ENCODE peak calls at places on chromosomes 4 and X, in five cellular contexts. Z is lower lobe of right lung; S is CD8-positive, alpha-beta memory T cell; B is breast epithelium; D is ovary. F is an unnamed sample. For H3K9me3, the result is how much of the 10 kb centered on the place peaks cover.

GRCh38 chr4:8410641-8411271 is 29.8 kb downstream of the ACOX3 start:
- DNase-seq in Z (peak), S (no peak), B (no peak), D (peak), F (no peak)

GRCh38 chrX:26414534-26414933 is 198.6 kb downstream of the MAGEB5 start:
- DNase-seq in Z (no peak), S (no peak), B (no peak), D (no peak), F (no peak)

GRCh38 chr4:103204114-103204513 is 6.0 kb upstream of the CENPE start:
- DNase-seq in Z (no peak), S (no peak), B (no peak), D (no peak), F (no peak)

GRCh38 chr4:140061194-140061593 is 92.8 kb downstream of the MAML3 start:
- DNase-seq in Z (no peak), S (no peak), B (no peak), D (no peak), F (no peak)

GRCh38 chr4:123359449-123360306 is 36.9 kb upstream of the SPRY1 start:
- DNase-seq in Z (no peak), S (no peak), B (no peak), D (no peak), F (no peak)

GRCh38 chrX:13151806-13152510 is 107.5 kb upstream of the FAM9C start:
- DNase-seq in Z (no peak), S (peak), B (no peak), D (no peak), F (no peak)

GRCh38 chr4:8374851-8375649 is 65.5 kb downstream of the ACOX3 start:
- DNase-seq in Z (peak), S (no peak), B (no peak), D (peak), F (no peak)

GRCh38 chr4:147590249-147590920 is 26.8 kb upstream of the TMEM184C start:
- DNase-seq in Z (no peak), S (no peak), B (no peak), D (peak), F (peak)

GRCh38 chrX:24760601-24761000 is 66.9 kb downstream of the POLA1 start:
- DNase-seq in Z (no peak), S (no peak), B (no peak), D (no peak), F (no peak)

GRCh38 chrX:40247848-40248622 is 150.3 kb upstream of the BCOR start:
- DNase-seq in Z (no peak), S (no peak), B (no peak), D (no peak), F (no peak)

GRCh38 chr4:1579834-1580686 is 104.1 kb downstream of the FAM53A start:
- DNase-seq in Z (peak), S (peak), B (no peak), D (peak), F (peak)

GRCh38 chrX:2723316-2723879 is 28.4 kb upstream of the XG start:
- DNase-seq in Z (no peak), S (no peak), B (no peak), D (no peak), F (no peak)

GRCh38 chrX:135931644-135932487 is 38.4 kb downstream of the SAGE1 start:
- DNase-seq in Z (peak), S (peak), B (no peak), D (no peak), F (peak)

GRCh38 chr4:71765837-71766236 is 18.0 kb downstream of the GC start:
- DNase-seq in Z (no peak), S (no peak), B (no peak), D (no peak), F (no peak)

GRCh38 chrX:115318139-115318538 is 28.6 kb downstream of the LUZP4 start:
- DNase-seq in Z (no peak), S (no peak), B (no peak), D (no peak), F (no peak)

GRCh38 chr4:17957689-17958088 is 63.9 kb downstream of the LCORL start:
- DNase-seq in Z (no peak), S (no peak), B (no peak), D (no peak), F (no peak)

GRCh38 chrX:22541926-22542325 is 269.2 kb downstream of the CBLL2 start:
- DNase-seq in Z (no peak), S (no peak), B (no peak), D (no peak), F (no peak)

GRCh38 chrX:9745417-9746115 is 20.1 kb downstream of the GPR143 start:
- DNase-seq in Z (no peak), S (no peak), B (peak), D (no peak), F (no peak)

GRCh38 chrX:1306909-1307625 is 29.5 kb upstream of the IL3RA start:
- DNase-seq in Z (no peak), S (no peak), B (no peak), D (no peak), F (no peak)
- H3K9me3 ChIP-seq in Z (under half), S (under half), B (under half), D (under half), F (under half)

GRCh38 chrX:118965395-118965794 is 9.0 kb upstream of the LONRF3 start:
- DNase-seq in Z (no peak), S (no peak), B (no peak), D (no peak), F (no peak)
- H3K9me3 ChIP-seq in Z (under half), S (under half), B (under half), D (under half), F (under half)

GRCh38 chrX:48714573-48714972 is 18.0 kb downstream of the SUV39H1 start:
- DNase-seq in Z (no peak), S (no peak), B (no peak), D (no peak), F (no peak)
- H3K9me3 ChIP-seq in Z (under half), S (under half), B (under half), D (under half), F (under half)

DNA sequence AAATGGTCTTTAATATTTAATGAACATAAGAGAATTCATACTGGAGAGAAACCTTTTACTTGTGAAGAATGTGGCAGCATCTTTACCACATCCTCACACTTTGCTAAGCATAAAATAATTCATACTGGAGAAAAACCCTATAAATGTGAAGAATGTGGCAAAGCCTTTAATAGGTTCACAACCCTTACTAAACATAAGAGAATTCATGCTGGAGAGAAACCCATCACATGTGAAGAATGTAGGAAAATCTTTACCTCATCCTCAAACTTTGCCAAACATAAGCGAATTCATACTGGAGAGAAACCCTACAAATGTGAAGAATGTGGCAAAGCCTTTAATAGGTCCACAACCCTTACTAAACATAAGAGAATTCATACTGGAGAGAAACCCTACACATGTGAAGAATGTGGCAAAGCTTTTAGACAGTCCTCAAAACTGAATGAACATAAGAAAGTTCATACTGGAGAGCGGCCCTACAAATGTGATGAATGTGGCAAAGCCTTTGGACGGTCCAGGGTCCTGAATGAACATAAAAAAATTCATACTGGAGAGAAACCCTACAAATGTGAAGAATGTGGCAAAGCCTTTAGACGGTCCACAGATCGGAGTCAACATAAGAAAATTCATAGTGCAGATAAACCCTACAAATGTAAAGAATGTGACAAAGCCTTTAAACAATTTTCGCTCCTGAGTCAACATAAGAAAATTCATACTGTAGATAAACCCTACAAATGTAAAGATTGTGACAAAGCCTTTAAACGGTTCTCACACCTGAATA is 35.6 kb downstream of the ZNF141 start:
- DNase-seq in Z (no peak), S (no peak), B (no peak), D (no peak), F (no peak)
- H3K9me3 ChIP-seq in Z (half or more), S (half or more), B (half or more), D (under half), F (half or more)

GRCh38 chrX:150941580-150941979 is 41.6 kb upstream of the HMGB3 start:
- DNase-seq in Z (no peak), S (no peak), B (no peak), D (no peak), F (no peak)

GRCh38 chrX:150944233-150944632 is 38.9 kb upstream of the HMGB3 start:
- DNase-seq in Z (no peak), S (no peak), B (no peak), D (no peak), F (no peak)

GRCh38 chrX:150936556-150936955 is 38.1 kb upstream of the CD99L2 start:
- DNase-seq in Z (no peak), S (no peak), B (no peak), D (no peak), F (no peak)

GRCh38 chrX:150942958-150943594 is 40.1 kb upstream of the HMGB3 start:
- DNase-seq in Z (no peak), S (no peak), B (no peak), D (no peak), F (no peak)

GRCh38 chrX:150940844-150941495 is 42.2 kb upstream of the HMGB3 start:
- DNase-seq in Z (no peak), S (no peak), B (no peak), D (no peak), F (no peak)
- H3K9me3 ChIP-seq in Z (under half), S (under half), B (under half), D (under half), F (under half)

GRCh38 chrX:925094-925493 is 287.4 kb downstream of the CRLF2 start:
- DNase-seq in Z (no peak), S (no peak), B (no peak), D (no peak), F (no peak)

GRCh38 chrX:926070-926469 is 286.4 kb downstream of the CRLF2 start:
- DNase-seq in Z (no peak), S (no peak), B (no peak), D (no peak), F (no peak)

GRCh38 chrX:925652-926061 is 286.8 kb downstream of the CRLF2 start:
- DNase-seq in Z (no peak), S (no peak), B (no peak), D (no peak), F (no peak)

GRCh38 chrX:928606-929005 is 283.8 kb downstream of the CRLF2 start:
- DNase-seq in Z (no peak), S (no peak), B (no peak), D (no peak), F (no peak)

DNA sequence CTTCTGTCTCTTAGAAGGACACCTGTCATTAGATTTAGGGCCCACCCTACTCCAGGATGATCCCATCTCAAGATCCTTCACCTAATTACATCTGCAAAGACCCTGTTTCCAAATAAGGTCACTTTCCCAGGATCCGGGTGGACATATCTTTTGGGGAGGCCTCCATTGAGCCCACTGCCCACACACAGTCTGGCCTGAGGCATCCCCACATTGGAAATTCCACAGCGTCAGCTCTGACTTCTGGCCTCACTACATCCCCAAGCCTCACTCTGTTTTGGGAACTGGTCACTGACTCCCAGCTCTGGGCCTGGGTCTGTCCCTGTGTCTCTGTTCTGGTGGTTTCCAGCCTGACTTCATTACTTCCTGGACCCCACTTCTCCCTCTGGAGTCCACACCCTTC is 285.5 kb downstream of the CRLF2 start:
- DNase-seq in Z (no peak), S (no peak), B (no peak), D (no peak), F (no peak)
- H3K9me3 ChIP-seq in Z (under half), S (under half), B (under half), D (under half), F (under half)

GRCh38 chr4:58413849-58414248 is 1303.7 kb upstream of the IGFBP7 start:
- DNase-seq in Z (no peak), S (no peak), B (no peak), D (no peak), F (no peak)
- H3K9me3 ChIP-seq in Z (under half), S (under half), B (under half), D (under half), F (under half)

GRCh38 chrX:1027133-1027532 is 185.3 kb downstream of the CRLF2 start:
- DNase-seq in Z (no peak), S (no peak), B (no peak), D (no peak), F (no peak)

GRCh38 chrX:1026263-1027015 is 186.0 kb downstream of the CRLF2 start:
- DNase-seq in Z (no peak), S (no peak), B (no peak), D (no peak), F (no peak)

GRCh38 chrX:1027680-1028079 is 184.8 kb downstream of the CRLF2 start:
- DNase-seq in Z (no peak), S (no peak), B (no peak), D (no peak), F (no peak)

GRCh38 chrX:1029494-1029893 is 183.0 kb downstream of the CRLF2 start:
- DNase-seq in Z (no peak), S (no peak), B (no peak), D (no peak), F (no peak)

DNA sequence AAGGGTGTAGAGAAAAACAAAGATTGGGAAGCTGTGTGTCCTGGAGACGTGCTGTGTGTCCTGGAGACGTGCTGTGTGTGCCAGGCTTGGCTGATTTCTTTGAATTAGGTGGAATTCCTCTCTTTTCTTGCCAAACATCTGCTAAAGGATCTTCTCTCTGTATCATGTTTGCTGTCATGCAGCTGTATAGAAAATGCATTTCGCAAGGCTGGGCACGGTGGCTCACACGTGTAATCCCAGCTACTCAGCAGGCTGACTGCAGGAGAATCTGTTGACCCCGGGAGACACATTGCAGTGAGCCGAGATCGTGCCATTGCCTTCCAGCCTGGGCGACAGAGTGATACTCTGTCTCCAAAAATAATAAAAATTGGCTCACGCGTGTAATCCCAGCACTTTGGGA is 187.0 kb downstream of the CRLF2 start:
- DNase-seq in Z (no peak), S (no peak), B (no peak), D (no peak), F (no peak)
- H3K9me3 ChIP-seq in Z (under half), S (under half), B (under half), D (under half), F (under half)